ENCODE peak calls at places on chromosome X, in seven cellular contexts. H, T, N, R, G, L and J are unnamed samples.

GRCh38 chrX:152842772-152843338 is 12.0 kb downstream of the NSDHL start:
- DNase-seq in H (peak), T (no peak), N (no peak), R (no peak), G (no peak), L (no peak), J (no peak)

GRCh38 chrX:123736333-123736921 is 3.6 kb upstream of the THOC2 start:
- DNase-seq in H (no peak), T (peak), N (no peak), R (peak), G (peak), L (no peak), J (peak)

GRCh38 chrX:71221145-71221544 is 1.9 kb upstream of the GJB1 start:
- DNase-seq in H (no peak), T (no peak), N (no peak), R (no peak), G (no peak), L (no peak), J (no peak)

GRCh38 chrX:40189018-40189417 is 91.3 kb upstream of the BCOR start:
- DNase-seq in H (no peak), T (no peak), N (no peak), R (peak), G (no peak), L (no peak), J (no peak)

GRCh38 chrX:134544614-134545255 is 84.8 kb downstream of the HPRT1 start:
- DNase-seq in H (no peak), T (no peak), N (no peak), R (no peak), G (no peak), L (no peak), J (no peak)

GRCh38 chrX:154526901-154527675 is 11.1 kb upstream of the FAM3A start:
- DNase-seq in H (peak), T (no peak), N (peak), R (peak), G (peak), L (no peak), J (no peak)

GRCh38 chrX:132480581-132481203 is 8.1 kb downstream of the MBNL3 start:
- DNase-seq in H (peak), T (no peak), N (no peak), R (peak), G (peak), L (no peak), J (peak)

GRCh38 chrX:72532371-72532770 is 40.3 kb downstream of the HDAC8 start:
- DNase-seq in H (no peak), T (no peak), N (no peak), R (peak), G (peak), L (no peak), J (no peak)

GRCh38 chrX:27883468-27884092 is 75.8 kb downstream of the MAGEB10 start:
- DNase-seq in H (no peak), T (no peak), N (no peak), R (peak), G (peak), L (no peak), J (no peak)

GRCh38 chrX:45771114-45771513 is 570.4 kb upstream of the DIPK2B start:
- DNase-seq in H (no peak), T (peak), N (no peak), R (peak), G (peak), L (no peak), J (peak)

GRCh38 chrX:119784747-119785446 is 6.5 kb downstream of the RPL39 start:
- DNase-seq in H (no peak), T (no peak), N (no peak), R (peak), G (peak), L (peak), J (no peak)